ENCODE peak calls at places on chromosomes 6 and 20, in ten cellular contexts. E is ovary; R is fibroblast of lung; X is lower lobe of right lung; A is foreskin keratinocyte; L is PC-9; C is SJSA1; S is psoas muscle; J is CD8-positive, alpha-beta T cell; Y is iPS DF 6.9. M is an unnamed sample. For H3K4me1, the result is how much of the 10 kb centered on the place peaks cover.

GRCh38 chr6:67680297-67680932 is 954.7 kb upstream of the ADGRB3 start:
- DNase-seq in L (no peak), A (no peak), R (peak), Y (no peak), E (no peak), J (no peak), C (no peak), S (no peak), X (no peak), M (no peak)

GRCh38 chr6:71404145-71404966 is 115.7 kb downstream of the OGFRL1 start:
- DNase-seq in X (no peak), J (no peak), S (no peak), E (no peak), C (no peak), A (peak), L (peak), R (peak), Y (no peak), M (no peak)

GRCh38 chr6:38987503-38987902 is 61.1 kb upstream of the GLP1R start:
- DNase-seq in X (no peak), L (no peak), A (no peak), R (no peak), S (no peak), E (no peak), C (no peak), J (no peak), Y (no peak), M (no peak)

GRCh38 chr6:47698342-47698787 is at the start of gene ADGRF4:
- DNase-seq in E (no peak), S (no peak), L (peak), J (no peak), X (no peak), Y (no peak), C (no peak), R (peak), A (peak), M (no peak)

GRCh38 chr6:159104931-159105330 is 60.1 kb upstream of the TAGAP start:
- DNase-seq in R (no peak), A (peak), X (no peak), C (no peak), E (no peak), J (peak), S (peak), Y (no peak), L (no peak), M (no peak)

GRCh38 chr6:111872521-111873177 is 603 bp downstream of the FYN start:
- DNase-seq in J (peak), L (peak), X (peak), Y (no peak), S (peak), R (peak), C (peak), A (peak), E (peak), M (peak)

GRCh38 chr20:44640522-44640921 is 11.0 kb downstream of the ADA start:
- DNase-seq in A (no peak), R (no peak), L (no peak), Y (no peak), C (no peak), J (no peak), X (no peak), S (no peak), E (no peak), M (no peak)

GRCh38 chr20:47360489-47361267 is 4.2 kb upstream of the ZMYND8 start:
- DNase-seq in A (peak), X (peak), J (no peak), R (peak), S (peak), C (peak), L (peak), E (peak), Y (no peak), M (peak)

GRCh38 chr6:125512621-125513020 is 210.9 kb upstream of the HDDC2 start:
- DNase-seq in R (no peak), L (no peak), E (no peak), A (no peak), S (no peak), J (no peak), Y (no peak), X (no peak), C (no peak), M (no peak)

GRCh38 chr6:139855741-139856206 is 481.3 kb upstream of the CITED2 start:
- DNase-seq in X (no peak), E (no peak), S (no peak), R (no peak), Y (no peak), C (no peak), J (no peak), L (no peak), A (no peak), M (no peak)

GRCh38 chr6:25053875-25054371 is 118.2 kb upstream of the RIPOR2 start:
- DNase-seq in C (no peak), E (no peak), J (no peak), S (no peak), R (peak), X (no peak), Y (no peak), A (peak), L (no peak), M (no peak)

GRCh38 chr6:170291271-170292110 is 613 bp upstream of the DLL1 start:
- DNase-seq in S (peak), A (peak), Y (no peak), X (peak), J (peak), R (no peak), E (no peak), L (no peak), C (peak), M (peak)
- H3K4me1 ChIP-seq in S (under half), A (under half), Y (under half), X (half or more), J (half or more), R (under half), E (under half), L (under half), C (under half), M (under half)

GRCh38 chr6:151289399-151290007 is 49.7 kb downstream of the AKAP12 start:
- DNase-seq in L (no peak), Y (no peak), R (no peak), J (no peak), X (no peak), C (no peak), A (no peak), S (no peak), E (no peak), M (no peak)

GRCh38 chr6:151291145-151292055 is 51.6 kb downstream of the AKAP12 start:
- DNase-seq in J (no peak), E (peak), S (peak), Y (no peak), A (no peak), L (no peak), C (no peak), X (no peak), R (peak), M (peak)

GRCh38 chr6:151292974-151293373 is 53.2 kb downstream of the AKAP12 start:
- DNase-seq in R (peak), E (no peak), S (no peak), Y (no peak), C (no peak), J (no peak), L (no peak), A (no peak), X (no peak), M (no peak)

GRCh38 chr6:151294561-151295101 is 54.9 kb downstream of the AKAP12 start:
- DNase-seq in E (no peak), L (no peak), R (no peak), X (no peak), J (no peak), A (no peak), C (no peak), S (no peak), Y (no peak), M (no peak)

GRCh38 chr6:151293621-151294020 is 53.9 kb downstream of the AKAP12 start:
- DNase-seq in X (no peak), Y (no peak), L (no peak), E (no peak), S (no peak), R (no peak), C (no peak), A (no peak), J (no peak), M (no peak)
- H3K4me1 ChIP-seq in X (under half), Y (under half), L (under half), E (under half), S (under half), R (under half), C (under half), A (under half), J (under half), M (under half)

DNA sequence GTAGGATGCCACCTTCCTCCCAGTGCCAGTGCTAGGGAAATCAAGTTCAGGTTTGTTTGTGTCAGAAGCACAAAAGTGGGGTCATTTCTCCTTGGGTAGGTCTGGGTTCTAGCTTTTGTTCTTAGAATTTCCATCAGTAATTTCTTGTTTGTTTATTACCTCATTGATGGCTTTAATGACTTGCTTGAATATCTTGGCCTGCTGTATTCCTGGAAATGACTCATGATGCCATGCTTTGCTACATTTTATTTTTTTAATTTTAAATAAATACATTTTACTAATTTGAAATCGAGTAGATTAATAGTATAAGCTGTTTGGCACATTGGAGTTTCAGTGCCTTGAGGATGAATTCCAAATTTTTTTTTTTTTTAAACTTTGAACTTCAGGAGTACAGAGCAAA is 189.6 kb downstream of the JARID2 start:
- DNase-seq in L (no peak), R (no peak), C (no peak), S (no peak), X (no peak), Y (no peak), E (no peak), A (no peak), J (no peak), M (no peak)
- H3K4me1 ChIP-seq in L (half or more), R (under half), C (under half), S (under half), X (half or more), Y (under half), E (under half), A (under half), J (half or more), M (under half)

DNA sequence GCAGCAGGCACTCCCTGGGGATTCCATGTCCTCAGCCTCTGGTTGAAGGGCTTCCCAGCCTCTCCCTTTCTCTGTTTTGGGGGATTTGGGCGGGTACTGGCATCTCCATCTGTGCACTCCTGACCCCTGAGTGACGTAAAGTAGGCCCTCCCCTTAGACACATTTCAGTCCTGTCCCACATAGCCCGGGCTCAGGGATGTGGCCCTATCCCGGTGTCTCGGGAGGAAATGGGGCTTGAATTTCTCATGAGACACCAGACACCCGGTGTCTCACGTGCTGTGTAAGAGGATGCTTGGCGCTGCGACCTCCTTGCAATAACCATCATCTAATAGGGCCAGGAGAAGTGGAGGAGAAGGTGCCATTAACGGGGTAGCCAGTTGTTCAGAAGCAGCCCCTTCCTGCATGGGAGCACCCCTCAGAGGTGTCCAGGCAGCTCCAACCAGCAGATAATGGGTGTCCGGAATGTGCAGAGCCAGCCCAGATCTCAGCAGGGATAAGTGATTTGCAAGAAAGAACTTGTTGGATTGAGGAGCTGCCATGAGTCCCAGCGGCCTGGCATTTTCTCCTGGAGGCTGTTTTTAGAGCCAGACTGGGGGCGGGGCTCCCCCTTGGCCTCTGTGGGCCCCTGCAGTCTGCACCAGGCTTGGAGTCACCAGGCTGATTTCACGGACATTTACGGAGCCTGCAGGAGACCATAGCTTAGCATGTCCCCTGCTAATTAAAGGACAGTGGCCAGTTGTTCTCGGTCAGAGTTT is 372.0 kb downstream of the PREX1 start:
- DNase-seq in A (peak), J (no peak), C (no peak), S (no peak), L (no peak), Y (no peak), E (no peak), R (no peak), X (no peak), M (no peak)
- H3K4me1 ChIP-seq in A (under half), J (under half), C (under half), S (under half), L (under half), Y (under half), E (under half), R (under half), X (under half), M (under half)

GRCh38 chr20:11924923-11925322 is 7.2 kb downstream of the BTBD3 start:
- DNase-seq in C (no peak), R (no peak), A (no peak), E (no peak), S (no peak), J (no peak), L (no peak), X (no peak), Y (no peak), M (no peak)
- H3K4me1 ChIP-seq in C (under half), R (under half), A (under half), E (under half), S (under half), J (under half), L (under half), X (under half), Y (under half), M (under half)

M was measured in right cardiac atrium.